ENCODE peak calls at places on chromosomes 1 and 21, in ten cellular contexts. H is activated naive CD8-positive, alpha-beta T cell treated with anti-CD3 and anti-CD28 coated beads, Interleukin-2, amount 50 U/mL, for 16 hours; K is HTR-8/SVneo; R is CD8-positive, alpha-beta T cell; V is D341Med; J is adipocyte; X is naive thymus-derived CD8-positive, alpha-beta T cell; S is tibial nerve; Z is RWPE1; P is CD8-positive, alpha-beta memory T cell. T is an unnamed sample.

GRCh38 chr21:33854604-33855003 is 61.0 kb downstream of the ATP5PO start:
- DNase-seq in R (no peak), Z (peak), X (no peak), J (no peak), K (no peak), V (no peak), H (no peak), P (no peak), S (no peak), T (no peak)

GRCh38 chr1:115286431-115287205 is 51.4 kb downstream of the NGF start:
- DNase-seq in H (no peak), K (no peak), X (no peak), S (no peak), V (no peak), P (no peak), Z (no peak), R (no peak), J (no peak), T (no peak)

GRCh38 chr1:155277896-155278688 is 829 bp downstream of the HCN3 start:
- DNase-seq in K (peak), H (peak), S (no peak), V (peak), P (peak), X (peak), R (peak), J (peak), Z (peak), T (peak)

GRCh38 chr1:228004331-228004871 is 2.4 kb upstream of the WNT3A start:
- DNase-seq in K (peak), P (no peak), R (no peak), Z (no peak), S (no peak), H (no peak), V (peak), J (peak), X (no peak), T (no peak)

GRCh38 chr1:204292733-204293132 is 67.0 kb downstream of the PLEKHA6 start:
- DNase-seq in X (no peak), J (no peak), H (no peak), R (no peak), P (no peak), S (no peak), Z (no peak), V (no peak), K (no peak), T (no peak)

GRCh38 chr1:174965006-174965971 is 34.5 kb upstream of the CACYBP start:
- DNase-seq in X (peak), Z (no peak), V (no peak), S (no peak), H (no peak), J (peak), R (no peak), K (no peak), P (no peak), T (no peak)

GRCh38 chr1:12184008-12184681 is 17.4 kb downstream of the TNFRSF1B start:
- DNase-seq in S (peak), J (peak), P (no peak), V (no peak), Z (no peak), K (peak), X (no peak), R (no peak), H (no peak), T (peak)

GRCh38 chr1:244302889-244303609 is 148.7 kb downstream of the ADSS2 start:
- DNase-seq in Z (peak), P (no peak), J (no peak), R (no peak), X (no peak), V (no peak), S (no peak), H (no peak), K (peak), T (no peak)

GRCh38 chr21:33492571-33492970 is 1.1 kb upstream of the DNAJC28 start:
- DNase-seq in H (no peak), P (no peak), Z (peak), K (no peak), V (no peak), X (no peak), J (peak), S (no peak), R (no peak), T (no peak)

GRCh38 chr1:109075531-109076490 is at the start of gene TAF13:
- DNase-seq in S (peak), P (peak), Z (peak), J (peak), H (peak), K (peak), X (peak), V (peak), R (peak), T (peak)

GRCh38 chr1:156748670-156749428 is 2.6 kb downstream of the HDGF start:
- DNase-seq in K (no peak), V (no peak), J (peak), Z (no peak), P (no peak), H (no peak), X (no peak), R (no peak), S (peak), T (no peak)

GRCh38 chr1:109719337-109719837 is 7.3 kb downstream of the GSTM5 start:
- DNase-seq in V (no peak), R (no peak), Z (no peak), S (no peak), P (no peak), X (no peak), J (peak), H (no peak), K (no peak), T (no peak)

GRCh38 chr1:223010552-223011229 is 132.4 kb downstream of the TLR5 start:
- DNase-seq in J (peak), Z (no peak), S (no peak), P (no peak), V (no peak), K (no peak), X (no peak), H (no peak), R (no peak), T (no peak)

GRCh38 chr1:153945131-153945794 is 1.3 kb downstream of the DENND4B start:
- DNase-seq in V (no peak), J (peak), S (no peak), R (peak), H (peak), X (peak), K (no peak), P (peak), Z (no peak), T (peak)

GRCh38 chr1:24951337-24951736 is 21.3 kb upstream of the RUNX3 start:
- DNase-seq in J (no peak), P (no peak), K (no peak), S (no peak), X (no peak), Z (no peak), V (no peak), H (no peak), R (no peak), T (no peak)

GRCh38 chr1:3011631-3012510 is 9.4 kb upstream of the ACTRT2 start:
- DNase-seq in R (no peak), K (no peak), Z (no peak), X (no peak), J (no peak), P (no peak), S (no peak), H (no peak), V (no peak), T (peak)

GRCh38 chr1:156794506-156795373 is 21.9 kb downstream of the SH2D2A start:
- DNase-seq in K (no peak), V (no peak), R (no peak), P (no peak), X (no peak), J (no peak), S (no peak), H (no peak), Z (no peak), T (no peak)

GRCh38 chr1:60935599-60935990 is 146.8 kb upstream of the NFIA start:
- DNase-seq in J (peak), S (no peak), H (no peak), Z (no peak), P (no peak), X (no peak), K (no peak), V (no peak), R (no peak), T (no peak)

GRCh38 chr1:59089343-59089742 is 207.6 kb upstream of the FGGY start:
- DNase-seq in R (no peak), J (no peak), H (no peak), V (no peak), S (no peak), X (no peak), Z (no peak), K (no peak), P (no peak), T (no peak)

GRCh38 chr1:19814681-19815503 is at the start of gene RNF186:
- DNase-seq in K (no peak), R (no peak), J (no peak), Z (no peak), S (no peak), V (no peak), P (no peak), H (no peak), X (no peak), T (no peak)

GRCh38 chr1:76144233-76144632 is 69.7 kb downstream of the ST6GALNAC3 start:
- DNase-seq in R (no peak), K (no peak), V (no peak), X (no peak), H (no peak), J (peak), Z (no peak), P (no peak), S (no peak), T (no peak)

GRCh38 chr1:4268890-4269286 is 368.8 kb upstream of the C1orf174 start:
- DNase-seq in J (no peak), H (no peak), X (no peak), K (no peak), Z (no peak), P (no peak), V (no peak), S (no peak), R (no peak), T (no peak)